ENCODE peak calls at places on chromosomes 4 and X, in seven cellular contexts. H is SK-N-SH, N is K562, R is GM12878, L is HCT116, Y is H1, Z is HepG2. M is an unnamed sample.

GRCh38 chr4:865121-865465 is 39.2 kb upstream of the CPLX1 start:
- DNase-seq in H (no peak), N (no peak), R (no peak), L (no peak), Y (no peak), Z (no peak), M (no peak)

GRCh38 chr4:10529891-10530786 is 72.9 kb upstream of the ZNF518B start:
- DNase-seq in H (no peak), N (no peak), R (no peak), L (no peak), Y (no peak), Z (no peak), M (no peak)

GRCh38 chr4:167883271-167883670 is 209.1 kb upstream of the ANXA10 start:
- DNase-seq in H (no peak), N (no peak), R (no peak), L (no peak), Y (no peak), Z (no peak), M (no peak)

GRCh38 chr4:114811564-114812360 is 213.2 kb downstream of the UGT8 start:
- DNase-seq in H (no peak), N (no peak), R (no peak), L (no peak), Y (no peak), Z (no peak), M (no peak)

GRCh38 chr4:139582044-139582443 is 26.0 kb upstream of the SETD7 start:
- DNase-seq in H (no peak), N (no peak), R (no peak), L (no peak), Y (no peak), Z (no peak), M (no peak)

GRCh38 chr4:187207931-187208330 is 484.3 kb upstream of the FAT1 start:
- DNase-seq in H (no peak), N (no peak), R (no peak), L (no peak), Y (no peak), Z (no peak), M (no peak)

GRCh38 chr4:72136429-72136828 is 104.6 kb downstream of the NPFFR2 start:
- DNase-seq in H (no peak), N (no peak), R (no peak), L (no peak), Y (no peak), Z (no peak), M (no peak)

GRCh38 chr4:27930976-27931375 is 1070.3 kb downstream of the STIM2 start:
- DNase-seq in H (no peak), N (no peak), R (no peak), L (no peak), Y (no peak), Z (no peak), M (no peak)

GRCh38 chr4:129344058-129344457 is 248.1 kb downstream of the C4orf33 start:
- DNase-seq in H (peak), N (peak), R (no peak), L (peak), Y (no peak), Z (peak), M (peak)

GRCh38 chrX:138710866-138711331 is 618 bp downstream of the FGF13 start:
- DNase-seq in H (no peak), N (no peak), R (no peak), L (no peak), Y (peak), Z (no peak), M (no peak)

GRCh38 chrX:10052906-10053625 is 85.9 kb downstream of the CLDN34 start:
- DNase-seq in H (no peak), N (no peak), R (no peak), L (no peak), Y (no peak), Z (no peak), M (peak)

GRCh38 chr4:186342582-186342981 is 76.6 kb downstream of the F11 start:
- DNase-seq in H (no peak), N (no peak), R (no peak), L (no peak), Y (no peak), Z (no peak), M (no peak)

GRCh38 chrX:71616672-71617529 is 1.4 kb downstream of the CXCR3 start:
- DNase-seq in H (peak), N (no peak), R (no peak), L (no peak), Y (no peak), Z (peak), M (no peak)

GRCh38 chrX:71618303-71618721 is at the start of gene CXCR3:
- DNase-seq in H (no peak), N (no peak), R (peak), L (no peak), Y (no peak), Z (no peak), M (no peak)

GRCh38 chrX:71617742-71618141 is 569 bp downstream of the CXCR3 start:
- DNase-seq in H (no peak), N (no peak), R (no peak), L (no peak), Y (no peak), Z (no peak), M (no peak)

GRCh38 chrX:71618787-71619186 is 476 bp upstream of the CXCR3 start:
- DNase-seq in H (no peak), N (no peak), R (no peak), L (no peak), Y (no peak), Z (no peak), M (no peak)

GRCh38 chrX:71619193-71619592 is 882 bp upstream of the CXCR3 start:
- DNase-seq in H (no peak), N (no peak), R (no peak), L (no peak), Y (no peak), Z (no peak), M (no peak)
- TF ChIP-seq JUND in H (no peak), N (no peak), R (no peak), L (no peak), Y (no peak), Z (no peak), M (no peak)

GRCh38 chr4:112552668-112553067 is 36.7 kb upstream of the NEUROG2 start:
- DNase-seq in H (no peak), N (no peak), R (no peak), L (peak), Y (no peak), Z (peak), M (no peak)

GRCh38 chr4:112546476-112546875 is 30.5 kb upstream of the NEUROG2 start:
- DNase-seq in H (no peak), N (no peak), R (no peak), L (no peak), Y (no peak), Z (no peak), M (no peak)

GRCh38 chr4:112550728-112551127 is 34.7 kb upstream of the NEUROG2 start:
- DNase-seq in H (no peak), N (no peak), R (no peak), L (no peak), Y (no peak), Z (no peak), M (no peak)
- TF ChIP-seq JUND in H (no peak), N (no peak), R (no peak), L (no peak), Y (no peak), Z (no peak), M (no peak)

GRCh38 chr4:65658117-65658516 is 12.2 kb downstream of the EPHA5 start:
- DNase-seq in H (no peak), N (no peak), R (no peak), L (no peak), Y (no peak), Z (no peak), M (no peak)
- TF ChIP-seq JUND in H (no peak), N (no peak), R (no peak), L (no peak), Y (no peak), Z (no peak), M (no peak)

DNA sequence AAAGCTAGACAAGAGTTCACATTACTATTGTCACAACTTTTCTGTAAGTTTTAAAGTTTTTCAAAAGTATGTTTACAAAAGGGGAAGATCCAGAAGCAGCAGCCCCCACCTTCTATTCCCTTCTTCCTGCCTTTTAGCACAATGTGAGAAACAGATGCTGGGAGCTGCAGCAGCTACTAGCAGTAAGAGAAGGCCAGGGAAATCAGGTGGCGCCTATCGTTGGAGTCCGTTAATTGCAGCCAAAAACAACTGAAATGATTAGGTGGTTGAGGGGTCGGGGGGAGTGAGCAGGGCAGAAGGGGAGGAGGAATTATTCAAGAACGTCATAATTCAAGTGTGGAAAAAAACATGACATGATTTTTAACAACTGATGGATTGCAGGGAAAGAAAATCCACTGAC is 27.4 kb downstream of the FRYL start:
- DNase-seq in H (no peak), N (no peak), R (no peak), L (no peak), Y (no peak), Z (no peak), M (no peak)
- TF ChIP-seq JUND in H (no peak), N (no peak), R (no peak), L (no peak), Y (no peak), Z (no peak), M (no peak)

DNA sequence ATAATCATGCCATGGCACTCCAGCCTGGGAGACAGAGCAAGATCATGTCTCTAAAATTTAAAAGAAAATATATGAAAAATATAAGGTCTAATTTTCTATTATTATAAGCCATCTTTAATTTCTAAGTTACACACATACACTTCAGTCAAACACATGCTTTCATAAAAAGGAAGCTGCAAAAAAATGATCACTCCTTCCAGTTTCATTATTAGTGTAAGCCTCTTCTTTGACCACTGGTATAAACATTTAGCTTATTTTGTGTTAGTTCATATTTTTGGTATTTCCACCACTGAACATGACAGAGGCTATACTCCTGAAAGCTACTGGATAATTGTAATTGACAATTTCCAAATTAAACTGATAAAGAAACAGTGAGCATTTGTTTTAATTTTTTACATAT is 163.3 kb upstream of the USP38 start:
- DNase-seq in H (no peak), N (no peak), R (peak), L (no peak), Y (no peak), Z (no peak), M (no peak)
- TF ChIP-seq JUND in H (no peak), N (no peak), R (peak), L (no peak), Y (no peak), Z (no peak), M (no peak)

GRCh38 chrX:148682206-148682605 is 181.8 kb downstream of the AFF2 start:
- DNase-seq in H (no peak), N (no peak), R (no peak), L (no peak), Y (no peak), Z (no peak), M (no peak)

DNA sequence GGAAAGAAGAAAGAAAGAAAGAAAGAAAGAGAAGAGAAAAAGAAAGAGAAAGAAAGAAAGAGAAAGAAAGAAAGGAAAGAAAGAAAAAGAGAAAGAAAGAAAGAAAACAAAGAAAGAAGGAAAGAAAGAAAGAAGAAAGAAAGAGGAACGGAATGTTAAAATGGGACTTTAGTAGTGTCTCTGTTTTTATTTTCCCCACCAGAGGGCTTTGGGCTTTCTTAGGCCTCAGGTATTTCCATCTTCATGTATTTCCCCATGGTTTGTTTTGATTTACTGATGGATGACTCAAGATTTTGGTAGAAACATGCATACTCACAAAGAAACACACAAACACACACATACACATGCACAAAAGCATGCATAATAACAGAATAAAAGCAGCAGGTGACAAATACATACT is 181.2 kb downstream of the AFF2 start:
- DNase-seq in H (no peak), N (no peak), R (no peak), L (no peak), Y (no peak), Z (no peak), M (no peak)
- TF ChIP-seq JUND in H (no peak), N (no peak), R (no peak), L (no peak), Y (no peak), Z (no peak), M (no peak)

GRCh38 chr4:127479031-127479622 is 153.6 kb upstream of the INTU start:
- DNase-seq in H (peak), N (peak), R (no peak), L (peak), Y (no peak), Z (peak), M (peak)
- TF ChIP-seq JUND in H (no peak), N (no peak), R (no peak), L (no peak), Y (no peak), Z (no peak), M (no peak)

DNA sequence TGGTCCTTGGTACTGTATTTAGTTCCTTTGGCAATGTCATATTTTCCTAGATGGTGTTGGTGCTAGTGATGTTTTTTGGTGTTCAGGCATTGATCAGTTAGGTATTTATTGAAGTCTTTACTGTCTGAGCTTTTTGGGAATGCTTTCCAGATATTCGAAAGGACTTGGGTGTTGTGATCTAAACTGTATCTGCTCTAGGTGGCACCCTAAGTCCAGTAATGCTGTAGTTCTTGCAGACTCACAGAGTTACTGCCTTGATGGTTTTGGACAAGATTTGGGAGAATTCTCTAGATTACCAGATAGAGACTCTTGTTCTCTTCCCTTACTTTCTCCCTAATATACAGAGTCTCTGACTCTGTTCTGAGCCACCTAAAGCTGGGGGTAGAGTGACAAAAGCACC is 513.6 kb upstream of the PITX2 start:
- DNase-seq in H (no peak), N (no peak), R (no peak), L (peak), Y (no peak), Z (peak), M (no peak)
- TF ChIP-seq JUND in H (no peak), N (no peak), R (no peak), L (no peak), Y (no peak), Z (no peak), M (no peak)

GRCh38 chrX:47633671-47634590 is 4.2 kb upstream of the CFP start:
- DNase-seq in H (no peak), N (no peak), R (no peak), L (no peak), Y (no peak), Z (no peak), M (no peak)

GRCh38 chrX:47638816-47639215 is 9.1 kb upstream of the CFP start:
- DNase-seq in H (no peak), N (no peak), R (no peak), L (no peak), Y (no peak), Z (no peak), M (no peak)

GRCh38 chrX:47632664-47633063 is 2.9 kb upstream of the CFP start:
- DNase-seq in H (no peak), N (no peak), R (no peak), L (no peak), Y (no peak), Z (no peak), M (no peak)

GRCh38 chrX:47634871-47635575 is 5.3 kb upstream of the CFP start:
- DNase-seq in H (no peak), N (no peak), R (no peak), L (no peak), Y (no peak), Z (no peak), M (no peak)

DNA sequence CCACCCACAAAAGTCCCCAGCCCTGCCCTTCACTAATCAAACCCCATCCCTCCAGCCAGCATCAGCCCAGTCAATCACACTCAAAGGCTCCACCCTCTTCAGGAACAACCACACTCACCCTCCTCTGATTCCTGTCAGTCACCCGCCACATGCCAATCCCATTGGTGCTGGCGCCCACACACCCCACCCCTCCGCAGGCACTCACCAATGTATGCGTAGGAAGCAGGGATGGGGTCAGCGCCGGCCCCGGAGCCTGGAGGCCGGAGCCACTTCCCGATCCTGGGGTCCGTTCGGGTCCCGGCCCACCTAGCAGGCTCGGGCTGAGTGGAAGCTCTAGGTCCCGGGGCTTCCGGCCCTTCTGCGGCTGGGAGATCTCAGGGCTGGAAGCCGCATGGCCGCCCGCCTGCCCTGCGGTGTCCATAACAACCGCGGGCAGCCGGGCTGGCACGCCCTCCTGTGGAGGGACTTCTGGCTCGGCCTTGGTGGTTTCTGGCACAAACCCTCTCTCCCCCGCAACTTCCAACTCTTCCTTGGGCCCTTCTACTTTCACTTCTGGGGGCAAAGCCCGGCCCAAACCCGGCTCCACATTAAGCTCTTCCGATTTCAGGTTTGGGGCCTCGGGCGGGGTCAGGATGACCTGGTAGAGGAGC is 7.9 kb upstream of the CFP start:
- DNase-seq in H (no peak), N (no peak), R (no peak), L (no peak), Y (no peak), Z (no peak), M (no peak)
- TF ChIP-seq JUND in H (no peak), N (no peak), R (no peak), L (no peak), Y (no peak), Z (no peak), M (no peak)

DNA sequence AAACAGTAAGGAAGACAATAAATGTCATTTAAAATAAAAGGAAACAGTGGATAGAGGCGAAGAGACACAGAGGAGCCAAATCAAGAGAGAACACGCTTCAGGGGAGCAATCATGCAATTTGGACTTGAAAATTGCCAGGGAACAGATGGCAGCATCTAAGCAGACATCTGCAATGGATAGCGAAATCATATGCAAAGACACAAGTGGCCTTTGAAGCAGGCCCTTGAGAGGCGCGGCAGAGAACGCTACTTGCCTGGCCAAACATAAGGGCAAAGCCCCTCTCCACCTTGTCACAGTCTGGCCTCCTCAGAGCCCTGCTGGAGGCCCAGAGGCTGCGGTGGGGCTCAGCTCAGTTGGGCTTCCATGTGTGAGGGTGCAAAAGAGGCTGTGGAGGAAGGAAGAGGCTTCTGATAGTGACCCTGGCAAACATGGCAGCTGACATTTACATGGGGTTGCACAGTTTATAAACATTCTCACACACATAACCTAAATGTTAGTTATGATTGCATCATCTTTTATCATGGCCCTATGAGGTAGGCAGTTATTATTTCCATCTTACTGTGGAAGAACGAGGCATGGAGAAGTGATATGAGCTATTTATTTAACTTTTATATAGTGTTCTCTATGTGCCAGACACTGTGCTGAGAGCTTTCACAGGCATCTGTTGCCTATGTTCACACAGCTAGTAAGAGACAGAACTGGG is 18.3 kb downstream of the ADGRG4 start:
- DNase-seq in H (peak), N (no peak), R (no peak), L (no peak), Y (no peak), Z (no peak), M (no peak)
- TF ChIP-seq JUND in H (no peak), N (no peak), R (no peak), L (no peak), Y (no peak), Z (no peak), M (no peak)

M was measured in T47D.